ENCODE peak calls at places on chromosomes 16 and 17, in six cellular contexts. X is ovary, O is heart left ventricle, P is tibial nerve, F is pancreas, D is cardiac muscle cell. Z is an unnamed sample. For H3K9me3 and H3K4me1, the result is how much of the 10 kb centered on the place peaks cover.

GRCh38 chr16:54447606-54448440 is 161.2 kb upstream of the IRX3 start:
- DNase-seq in P (no peak), O (no peak), D (peak), X (no peak), F (no peak), Z (peak)

GRCh38 chr16:84864266-84864955 is 44.6 kb downstream of the CRISPLD2 start:
- DNase-seq in D (no peak), F (no peak), P (no peak), X (no peak), O (no peak), Z (no peak)

GRCh38 chr16:72467157-72467759 is 295.3 kb upstream of the PMFBP1 start:
- DNase-seq in X (no peak), D (peak), F (no peak), P (no peak), O (no peak), Z (no peak)

GRCh38 chr17:31537558-31537957 is 146.1 kb downstream of the RAB11FIP4 start:
- DNase-seq in X (peak), D (peak), F (peak), O (no peak), P (no peak), Z (no peak)

GRCh38 chr16:73329363-73330306 is 281.7 kb upstream of the ZFHX3 start:
- DNase-seq in O (no peak), X (no peak), P (no peak), D (no peak), F (no peak), Z (no peak)

GRCh38 chr17:37278247-37278894 is 97.4 kb upstream of the C17orf78 start:
- DNase-seq in X (no peak), D (no peak), F (no peak), P (no peak), O (no peak), Z (no peak)

GRCh38 chr16:84532299-84532724 is 27.9 kb upstream of the MEAK7 start:
- DNase-seq in O (peak), X (peak), P (peak), F (no peak), D (peak), Z (peak)

GRCh38 chr16:84985079-84986065 is 26.0 kb downstream of the ZDHHC7 start:
- DNase-seq in X (no peak), D (peak), P (no peak), F (no peak), O (no peak), Z (no peak)

GRCh38 chr17:48728232-48729231 is at the start of gene HOXB13:
- DNase-seq in F (no peak), X (no peak), P (no peak), O (no peak), D (peak), Z (no peak)

GRCh38 chr16:85835227-85835751 is 35.8 kb downstream of the COX4I1 start:
- DNase-seq in D (no peak), O (no peak), X (no peak), F (no peak), P (no peak), Z (no peak)

GRCh38 chr16:86531193-86531550 is 20.8 kb downstream of the FOXF1 start:
- DNase-seq in O (peak), X (peak), F (no peak), P (peak), D (peak), Z (peak)

GRCh38 chr17:27239046-27239445 is 54.9 kb upstream of the WSB1 start:
- DNase-seq in D (no peak), P (no peak), X (no peak), F (no peak), O (no peak), Z (no peak)

GRCh38 chr17:33874617-33875060 is 380.4 kb upstream of the CCL2 start:
- DNase-seq in F (no peak), O (peak), P (peak), X (no peak), D (no peak), Z (no peak)

GRCh38 chr17:20066253-20066652 is 57.1 kb downstream of the SPECC1 start:
- DNase-seq in F (peak), X (peak), P (peak), O (peak), D (peak), Z (peak)

GRCh38 chr17:37368577-37368976 is 7.2 kb upstream of the C17orf78 start:
- DNase-seq in D (peak), O (no peak), F (no peak), X (no peak), P (no peak), Z (no peak)

GRCh38 chr17:71260366-71260765 is 860.5 kb upstream of the SOX9 start:
- DNase-seq in D (no peak), P (no peak), O (no peak), F (no peak), X (no peak), Z (no peak)

GRCh38 chr17:63928172-63928666 is 3.9 kb downstream of the CD79B start:
- DNase-seq in O (no peak), X (no peak), P (no peak), D (no peak), F (no peak), Z (no peak)

GRCh38 chr17:22462461-22462860 is 770.1 kb downstream of the KCNJ18 start:
- DNase-seq in D (no peak), F (no peak), X (no peak), O (no peak), P (no peak), Z (no peak)
- H3K9me3 ChIP-seq in D (under half), F (under half), X (under half), O (under half), P (under half), Z (under half)

DNA sequence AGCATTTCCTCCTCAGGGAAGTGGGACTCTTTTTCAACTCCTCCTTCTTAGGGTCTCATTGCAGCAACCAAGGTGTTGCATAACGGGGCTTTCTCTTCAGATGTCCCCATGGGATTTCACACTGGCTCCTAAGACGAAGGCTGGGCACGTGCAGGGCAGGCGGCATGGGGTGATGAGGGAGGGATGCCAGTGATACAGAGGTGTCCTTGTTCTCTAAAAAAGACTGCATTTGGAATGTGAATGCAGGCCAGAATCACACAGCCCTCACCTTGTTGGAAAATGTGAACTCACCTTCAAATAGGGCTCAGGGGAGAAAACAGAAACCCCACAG is 105.6 kb downstream of the XYLT1 start:
- DNase-seq in P (no peak), F (no peak), X (no peak), D (peak), O (no peak), Z (no peak)
- H3K4me1 ChIP-seq in P (half or more), F (under half), X (under half), D (under half), O (under half), Z (under half)

DNA sequence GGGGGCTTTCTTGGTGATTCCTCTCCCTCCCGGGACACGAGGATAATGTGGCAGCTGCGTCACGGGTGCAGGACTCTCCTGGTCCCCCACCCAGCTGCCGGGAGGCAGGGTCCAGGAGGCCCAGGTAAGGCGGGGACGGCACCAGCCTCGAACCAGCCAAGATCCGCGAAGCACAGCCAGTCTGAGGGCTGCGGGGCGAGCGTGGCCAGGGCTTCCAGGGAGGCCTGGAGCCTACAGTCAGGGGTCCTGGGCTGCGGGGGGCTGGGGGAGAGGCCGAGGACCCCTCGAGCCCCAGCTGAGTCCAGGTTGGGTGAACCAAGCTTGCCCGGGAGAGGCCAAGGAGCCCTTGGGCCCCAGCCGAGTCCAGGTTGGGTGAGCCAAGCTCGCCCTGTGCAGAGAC is 10.0 kb downstream of the TPSD1 start:
- DNase-seq in O (no peak), P (no peak), F (no peak), X (no peak), D (no peak), Z (no peak)
- H3K27ac ChIP-seq in O (no peak), P (no peak), F (no peak), X (no peak), D (no peak), Z (no peak)

GRCh38 chr16:35146723-35147458 is 1687.5 kb downstream of the TP53TG3F start:
- DNase-seq in D (no peak), O (no peak), F (no peak), P (no peak), X (no peak), Z (no peak)
- H3K9me3 ChIP-seq in D (under half), O (under half), F (under half), P (under half), X (under half), Z (under half)

GRCh38 chr16:88991813-88992350 is 14.9 kb upstream of the CBFA2T3 start:
- DNase-seq in F (no peak), P (no peak), O (no peak), X (no peak), D (no peak), Z (no peak)

GRCh38 chr16:88993006-88993787 is 16.2 kb upstream of the CBFA2T3 start:
- DNase-seq in D (peak), P (no peak), X (no peak), O (no peak), F (no peak), Z (no peak)

GRCh38 chr16:88992351-88993005 is 15.5 kb upstream of the CBFA2T3 start:
- DNase-seq in X (no peak), D (no peak), O (no peak), F (no peak), P (no peak), Z (no peak)

GRCh38 chr16:88988980-88989791 is 12.2 kb upstream of the CBFA2T3 start:
- DNase-seq in P (no peak), O (no peak), X (no peak), F (peak), D (no peak), Z (no peak)

GRCh38 chr16:88989852-88990547 is 13.0 kb upstream of the CBFA2T3 start:
- DNase-seq in O (no peak), D (no peak), F (no peak), P (no peak), X (no peak), Z (no peak)
- H3K4me1 ChIP-seq in O (under half), D (under half), F (under half), P (under half), X (under half), Z (under half)

GRCh38 chr17:80892900-80893603 is 98.6 kb upstream of the CHMP6 start:
- DNase-seq in X (no peak), O (no peak), D (peak), F (no peak), P (no peak), Z (no peak)
- H3K27ac ChIP-seq in X (no peak), O (no peak), D (peak), F (no peak), P (no peak), Z (no peak)

Z was measured in right atrium auricular region.